ENCODE peak calls at places on chromosomes 13 and 19, in eight cellular contexts. U is A549; F is retinal pigment epithelial cell; R is psoas muscle; Y is left ventricle myocardium inferior; K is CD8-positive, alpha-beta T cell; B is stomach; T is GM23338. I is an unnamed sample.

GRCh38 chr13:20997301-20998061 is 63.9 kb downstream of the LATS2 start:
- DNase-seq in U (no peak), F (peak), R (no peak), Y (peak), K (no peak), B (no peak), T (peak), I (peak)

GRCh38 chr19:46271488-46272197 is 25.2 kb upstream of the HIF3A start:
- DNase-seq in U (peak), F (peak), R (no peak), Y (no peak), K (no peak), B (no peak), T (no peak), I (no peak)

GRCh38 chr13:95156208-95156607 is 145.0 kb downstream of the ABCC4 start:
- DNase-seq in U (peak), F (no peak), R (no peak), Y (no peak), K (no peak), B (no peak), T (no peak), I (no peak)

GRCh38 chr13:31174018-31174417 is 12.3 kb upstream of the HSPH1 start:
- DNase-seq in U (no peak), F (no peak), R (no peak), Y (no peak), K (no peak), B (no peak), T (no peak), I (no peak)

GRCh38 chr19:45973564-45974338 is at the start of gene NOVA2:
- DNase-seq in U (peak), F (no peak), R (peak), Y (peak), K (no peak), B (peak), T (peak), I (peak)

GRCh38 chr19:39890755-39891551 is 43.5 kb downstream of the FCGBP start:
- DNase-seq in U (no peak), F (no peak), R (no peak), Y (no peak), K (no peak), B (peak), T (no peak), I (peak)

GRCh38 chr19:40279120-40279551 is 6.0 kb downstream of the AKT2 start:
- DNase-seq in U (no peak), F (no peak), R (peak), Y (peak), K (no peak), B (no peak), T (no peak), I (peak)

GRCh38 chr13:40404407-40404806 is 262.0 kb downstream of the FOXO1 start:
- DNase-seq in U (no peak), F (no peak), R (no peak), Y (no peak), K (no peak), B (no peak), T (no peak), I (no peak)

GRCh38 chr13:112141643-112142400 is 74.9 kb downstream of the SOX1 start:
- DNase-seq in U (no peak), F (no peak), R (no peak), Y (no peak), K (no peak), B (peak), T (no peak), I (no peak)

GRCh38 chr13:73661687-73662425 is 472.3 kb downstream of the KLF12 start:
- DNase-seq in U (no peak), F (no peak), R (no peak), Y (no peak), K (no peak), B (no peak), T (no peak), I (no peak)

GRCh38 chr13:28340272-28340793 is 154.6 kb downstream of the FLT1 start:
- DNase-seq in U (no peak), F (no peak), R (no peak), Y (no peak), K (no peak), B (no peak), T (no peak), I (no peak)

GRCh38 chr13:98442391-98443230 is 134.3 kb downstream of the STK24 start:
- DNase-seq in U (no peak), F (no peak), R (no peak), Y (no peak), K (no peak), B (no peak), T (no peak), I (peak)

GRCh38 chr13:49464621-49465325 is 20.7 kb downstream of the SETDB2 start:
- DNase-seq in U (no peak), F (no peak), R (no peak), Y (no peak), K (no peak), B (no peak), T (no peak), I (no peak)

GRCh38 chr19:48962029-48962848 is 2.9 kb upstream of the FTL start:
- DNase-seq in U (peak), F (no peak), R (peak), Y (peak), K (no peak), B (peak), T (peak), I (no peak)

GRCh38 chr19:54136086-54136863 is 1.3 kb upstream of the CNOT3 start:
- DNase-seq in U (no peak), F (no peak), R (no peak), Y (no peak), K (no peak), B (no peak), T (peak), I (no peak)

GRCh38 chr13:106772202-106772601 is 204.3 kb upstream of the ARGLU1 start:
- DNase-seq in U (no peak), F (no peak), R (no peak), Y (no peak), K (no peak), B (no peak), T (no peak), I (no peak)

GRCh38 chr13:32060319-32060924 is 28.8 kb downstream of the FRY start:
- DNase-seq in U (no peak), F (no peak), R (no peak), Y (peak), K (no peak), B (no peak), T (no peak), I (no peak)

GRCh38 chr19:16801599-16801998 is 27.6 kb upstream of the SIN3B start:
- DNase-seq in U (peak), F (peak), R (no peak), Y (no peak), K (no peak), B (no peak), T (no peak), I (no peak)

GRCh38 chr19:46049597-46049996 is 8.8 kb upstream of the IGFL4 start:
- DNase-seq in U (no peak), F (no peak), R (no peak), Y (no peak), K (no peak), B (no peak), T (peak), I (no peak)

GRCh38 chr19:58265100-58265499 is 13.7 kb upstream of the ZNF8 start:
- DNase-seq in U (no peak), F (no peak), R (no peak), Y (no peak), K (no peak), B (no peak), T (no peak), I (no peak)

GRCh38 chr13:30529085-30529815 is 63.5 kb upstream of the HMGB1 start:
- DNase-seq in U (peak), F (no peak), R (no peak), Y (no peak), K (no peak), B (no peak), T (no peak), I (no peak)

GRCh38 chr13:100130092-100130491 is 41.2 kb downstream of the PCCA start:
- DNase-seq in U (no peak), F (no peak), R (no peak), Y (no peak), K (no peak), B (no peak), T (peak), I (no peak)

GRCh38 chr13:44266305-44266704 is 107.3 kb upstream of the SERP2 start:
- DNase-seq in U (no peak), F (no peak), R (no peak), Y (no peak), K (no peak), B (no peak), T (peak), I (no peak)

GRCh38 chr13:43838909-43839308 is 40.6 kb downstream of the CCDC122 start:
- DNase-seq in U (no peak), F (no peak), R (no peak), Y (no peak), K (no peak), B (no peak), T (no peak), I (no peak)

GRCh38 chr19:4304509-4305252 is at the start of gene FSD1:
- DNase-seq in U (peak), F (no peak), R (no peak), Y (no peak), K (peak), B (no peak), T (peak), I (no peak)

GRCh38 chr19:35615036-35615435 is 2.5 kb downstream of the HAUS5 start:
- DNase-seq in U (no peak), F (no peak), R (no peak), Y (no peak), K (no peak), B (no peak), T (no peak), I (no peak)

GRCh38 chr19:35613574-35613973 is 1.0 kb downstream of the HAUS5 start:
- DNase-seq in U (no peak), F (no peak), R (no peak), Y (no peak), K (no peak), B (no peak), T (no peak), I (no peak)

GRCh38 chr19:35609881-35610353 is 2.6 kb upstream of the HAUS5 start:
- DNase-seq in U (no peak), F (no peak), R (no peak), Y (no peak), K (no peak), B (no peak), T (no peak), I (no peak)

GRCh38 chr19:35612559-35613321 is at the start of gene HAUS5:
- DNase-seq in U (peak), F (peak), R (peak), Y (peak), K (peak), B (peak), T (peak), I (peak)

DNA sequence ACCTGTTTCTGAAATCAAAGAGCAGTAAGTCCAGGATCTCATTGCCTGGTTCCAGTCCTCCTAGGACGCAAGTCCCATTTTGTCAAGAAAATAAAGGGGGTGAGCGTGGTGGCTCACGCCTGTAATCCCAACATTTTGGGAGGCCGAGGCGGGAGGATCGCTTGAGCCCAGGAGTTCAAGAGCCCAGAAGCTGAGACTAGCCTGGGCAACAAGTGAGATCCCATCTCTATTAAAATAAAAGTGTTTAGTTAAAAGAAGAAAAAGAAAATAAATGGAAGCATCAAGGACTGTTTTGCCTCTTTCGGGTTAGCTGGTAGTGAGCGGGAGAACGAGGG is 344 bp upstream of the HAUS5 start:
- DNase-seq in U (no peak), F (no peak), R (no peak), Y (no peak), K (no peak), B (no peak), T (no peak), I (no peak)
- H3K4me3 ChIP-seq in U (peak), F (peak), R (peak), Y (peak), K (peak), B (peak), T (peak), I (peak)

GRCh38 chr19:13834308-13834790 is 39.1 kb downstream of the ZSWIM4 start:
- DNase-seq in U (peak), F (no peak), R (no peak), Y (no peak), K (no peak), B (no peak), T (no peak), I (no peak)
- H3K4me3 ChIP-seq in U (peak), F (no peak), R (peak), Y (peak), K (no peak), B (no peak), T (peak), I (no peak)

GRCh38 chr13:36069881-36070366 is 61.3 kb downstream of the DCLK1 start:
- DNase-seq in U (no peak), F (no peak), R (no peak), Y (no peak), K (no peak), B (no peak), T (no peak), I (no peak)
- H3K4me3 ChIP-seq in U (no peak), F (no peak), R (no peak), Y (no peak), K (no peak), B (no peak), T (no peak), I (no peak)

GRCh38 chr19:7459773-7460172 is 29.1 kb downstream of the PEX11G start:
- DNase-seq in U (no peak), F (no peak), R (no peak), Y (no peak), K (no peak), B (no peak), T (no peak), I (no peak)
- H3K4me3 ChIP-seq in U (no peak), F (no peak), R (no peak), Y (no peak), K (no peak), B (no peak), T (no peak), I (no peak)

GRCh38 chr19:8342316-8342683 is 762 bp downstream of the KANK3 start:
- DNase-seq in U (no peak), F (no peak), R (no peak), Y (no peak), K (no peak), B (no peak), T (peak), I (no peak)
- H3K4me3 ChIP-seq in U (no peak), F (no peak), R (peak), Y (peak), K (no peak), B (peak), T (peak), I (no peak)

DNA sequence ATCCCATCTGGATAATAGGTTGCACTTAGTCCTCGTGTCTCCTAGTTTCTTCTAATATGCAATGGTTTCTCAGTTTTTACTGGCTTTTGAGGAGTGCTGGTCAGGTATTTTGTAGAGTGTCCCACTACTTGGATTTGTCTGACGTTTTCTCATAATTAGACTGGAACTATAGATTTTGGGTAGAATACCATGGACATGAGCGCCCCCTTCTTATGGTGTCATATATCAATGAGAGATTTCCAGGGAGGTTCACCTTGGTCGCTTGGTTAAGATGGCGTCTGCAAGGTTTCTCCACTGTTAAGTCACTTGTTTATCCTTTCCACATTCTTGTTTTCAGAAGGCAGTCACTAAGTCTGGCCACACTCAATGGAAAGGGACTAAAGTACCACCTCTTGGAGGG is 6.7 kb downstream of the SOHLH2 start:
- DNase-seq in U (no peak), F (no peak), R (no peak), Y (no peak), K (no peak), B (no peak), T (peak), I (no peak)
- H3K4me3 ChIP-seq in U (no peak), F (no peak), R (no peak), Y (no peak), K (no peak), B (no peak), T (no peak), I (no peak)

I was measured in aorta.